ENCODE peak calls at places on chromosomes 5 and 9, in six cellular contexts. U, E, A, S, M and X are unnamed samples.
A peak's percentile ranks its signal among the peaks of the same experiment; 100 is the strongest.

GRCh38 chr5:148027505-148027904 is 36.3 kb upstream of the SPINK5 start:
- DNase-seq in U (no peak), E (no peak), A (no peak), S (no peak), M (no peak), X (no peak)

GRCh38 chr5:52846443-52846842 is 58.7 kb downstream of the ITGA1 start:
- DNase-seq in U (no peak), E (peak; percentile 80), A (no peak), S (no peak), M (no peak), X (peak; percentile 63)

GRCh38 chr5:37810311-37810710 is 29.5 kb downstream of the GDNF start:
- DNase-seq in U (no peak), E (peak; percentile 64), A (no peak), S (no peak), M (no peak), X (no peak)

GRCh38 chr5:55594636-55595035 is 59.9 kb upstream of the PLPP1 start:
- DNase-seq in U (no peak), E (no peak), A (no peak), S (no peak), M (no peak), X (no peak)

GRCh38 chr5:151213803-151214613 is 9.9 kb downstream of the CCDC69 start:
- DNase-seq in U (peak; percentile 79), E (no peak), A (no peak), S (peak; percentile 58), M (peak; percentile 79), X (peak; percentile 67)

GRCh38 chr9:136697821-136698526 is 10.7 kb upstream of the AGPAT2 start:
- DNase-seq in U (no peak), E (no peak), A (no peak), S (no peak), M (no peak), X (peak; percentile 45)

GRCh38 chr5:32044904-32045303 is 129.2 kb downstream of the GOLPH3 start:
- DNase-seq in U (no peak), E (peak; percentile 42), A (no peak), S (no peak), M (no peak), X (peak; percentile 57)

GRCh38 chr5:180208435-180209081 is 453 bp downstream of the RASGEF1C start:
- DNase-seq in U (peak; percentile 43), E (no peak), A (peak; percentile 29), S (peak; percentile 67), M (no peak), X (peak; percentile 13)

GRCh38 chr9:95924955-95925354 is 49.5 kb downstream of the ERCC6L2 start:
- DNase-seq in U (no peak), E (no peak), A (no peak), S (no peak), M (no peak), X (no peak)

GRCh38 chr5:36462295-36463021 is 143.9 kb upstream of the SLC1A3 start:
- DNase-seq in U (no peak), E (no peak), A (no peak), S (no peak), M (no peak), X (no peak)

GRCh38 chr9:21434202-21435014 is 5.8 kb upstream of the IFNA1 start:
- DNase-seq in U (no peak), E (peak; percentile 73), A (no peak), S (peak; percentile 66), M (peak; percentile 46), X (peak; percentile 60)

GRCh38 chr5:142737169-142737568 is 33.0 kb upstream of the ARHGAP26 start:
- DNase-seq in U (no peak), E (no peak), A (no peak), S (no peak), M (no peak), X (no peak)

GRCh38 chr5:36177715-36178556 is 26.0 kb downstream of the SKP2 start:
- DNase-seq in U (no peak), E (peak; percentile 65), A (peak; percentile 9), S (no peak), M (no peak), X (peak; percentile 62)

GRCh38 chr5:172744106-172745104 is 26.6 kb downstream of the DUSP1 start:
- DNase-seq in U (no peak), E (no peak), A (no peak), S (no peak), M (no peak), X (no peak)

GRCh38 chr5:115087951-115088350 is 81.8 kb downstream of the TRIM36 start:
- DNase-seq in U (no peak), E (no peak), A (no peak), S (no peak), M (no peak), X (no peak)

GRCh38 chr5:150114102-150114641 is 27.8 kb upstream of the CSF1R start:
- DNase-seq in U (peak; percentile 36), E (no peak), A (no peak), S (peak; percentile 47), M (no peak), X (no peak)

GRCh38 chr9:69207503-69207902 is 33.4 kb downstream of the TJP2 start:
- DNase-seq in U (peak; percentile 41), E (no peak), A (no peak), S (no peak), M (peak; percentile 48), X (no peak)

GRCh38 chr5:61467766-61468482 is 135.9 kb downstream of the ZSWIM6 start:
- DNase-seq in U (no peak), E (peak; percentile 66), A (peak; percentile 23), S (no peak), M (no peak), X (peak; percentile 33)

GRCh38 chr9:89412951-89413350 is 85.0 kb downstream of the SEMA4D start:
- DNase-seq in U (no peak), E (no peak), A (peak; percentile 54), S (peak; percentile 51), M (no peak), X (no peak)

GRCh38 chr5:33272288-33272687 is 168.5 kb upstream of the TARS1 start:
- DNase-seq in U (no peak), E (peak; percentile 94), A (no peak), S (no peak), M (no peak), X (peak; percentile 68)

GRCh38 chr5:42944989-42945388 is 95.1 kb downstream of the ANXA2R start:
- DNase-seq in U (no peak), E (peak; percentile 96), A (no peak), S (no peak), M (no peak), X (peak; percentile 91)

GRCh38 chr9:131677445-131678180 is 62.3 kb downstream of the RAPGEF1 start:
- DNase-seq in U (no peak), E (peak; percentile 83), A (no peak), S (no peak), M (peak; percentile 40), X (peak; percentile 85)

GRCh38 chr5:10567781-10568321 is 4.0 kb downstream of the ANKRD33B start:
- DNase-seq in U (no peak), E (peak; percentile 75), A (no peak), S (no peak), M (no peak), X (peak; percentile 59)

GRCh38 chr9:77587036-77587435 is 61.1 kb downstream of the GNA14 start:
- DNase-seq in U (no peak), E (no peak), A (no peak), S (no peak), M (no peak), X (no peak)

GRCh38 chr9:77588319-77588937 is 59.7 kb downstream of the GNA14 start:
- DNase-seq in U (no peak), E (peak; percentile 89), A (peak; percentile 8), S (no peak), M (peak; percentile 32), X (peak; percentile 85)

GRCh38 chr9:77589046-77589795 is 58.9 kb downstream of the GNA14 start:
- DNase-seq in U (no peak), E (no peak), A (no peak), S (no peak), M (peak; percentile 38), X (no peak)

GRCh38 chr9:77586591-77586990 is 61.5 kb downstream of the GNA14 start:
- DNase-seq in U (no peak), E (no peak), A (no peak), S (no peak), M (no peak), X (no peak)

DNA sequence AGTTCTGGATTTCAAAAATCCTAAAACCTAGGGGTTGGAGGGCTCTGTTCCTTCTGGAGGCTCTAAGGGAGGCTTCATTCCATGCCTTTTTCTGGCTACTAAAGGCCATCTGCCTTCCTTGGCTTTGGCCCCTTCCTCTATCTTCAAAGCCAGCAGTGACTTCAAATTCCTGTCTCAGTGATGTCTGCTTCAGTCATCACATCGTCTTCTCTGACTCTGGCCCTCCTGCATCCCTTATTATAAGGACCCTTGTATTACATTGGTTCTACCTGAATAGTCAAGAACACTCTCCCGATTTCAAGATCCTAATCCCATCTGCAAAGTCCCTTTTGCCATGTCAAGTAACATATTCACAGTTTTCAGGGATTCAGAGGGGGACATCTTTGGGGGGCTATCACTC is 60.3 kb downstream of the GNA14 start:
- DNase-seq in U (no peak), E (no peak), A (no peak), S (no peak), M (no peak), X (no peak)
- H3K14ac ChIP-seq in U (no peak overlapping the region), E (no peak overlapping the region), A (no peak overlapping the region), S (no peak overlapping the region), M (peak overlapping the region; percentile 40), X (no peak overlapping the region)

DNA sequence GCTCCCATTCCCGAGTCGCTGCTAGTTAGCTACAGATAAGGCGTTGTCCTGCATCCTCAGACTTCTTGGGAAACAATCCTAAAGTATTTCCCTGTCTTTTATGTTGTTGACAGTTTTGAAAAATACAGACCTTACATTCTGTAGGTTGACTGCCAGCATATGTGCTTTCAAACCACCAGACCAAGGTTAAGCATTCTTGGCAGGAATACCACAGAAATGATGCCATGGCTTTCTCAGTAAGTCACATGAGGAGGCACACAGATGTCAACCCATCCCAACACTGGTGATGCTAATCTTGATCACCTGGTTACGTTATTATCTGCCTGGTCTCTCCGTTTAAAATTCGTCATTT is 871 bp downstream of the GLE1 start:
- DNase-seq in U (no peak), E (peak; percentile 40), A (no peak), S (no peak), M (peak; percentile 68), X (no peak)
- H3K14ac ChIP-seq in U (no peak overlapping the region), E (peak overlapping the region; percentile 80), A (no peak overlapping the region), S (no peak overlapping the region), M (no peak overlapping the region), X (no peak overlapping the region)

DNA sequence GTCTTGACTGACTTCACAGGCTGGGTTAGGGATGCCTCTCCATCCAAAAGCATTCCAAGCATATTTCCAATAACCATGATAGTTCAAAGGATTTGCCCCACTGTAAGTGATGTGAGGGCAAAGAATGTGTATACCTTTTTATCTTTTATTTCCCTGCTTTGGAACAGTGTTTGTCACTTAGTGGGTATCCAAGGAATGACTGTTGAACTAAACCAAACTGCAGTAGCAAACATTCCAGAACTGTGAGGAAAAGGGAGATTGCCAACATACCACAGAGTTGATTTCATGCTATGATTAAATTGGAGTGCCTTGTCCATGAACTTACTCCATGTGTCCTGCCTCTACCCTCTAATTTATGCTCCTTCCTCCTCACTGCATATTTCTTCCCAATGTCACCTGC is 400.0 kb downstream of the KIAA0825 start:
- DNase-seq in U (no peak), E (peak; percentile 86), A (no peak), S (no peak), M (peak; percentile 57), X (peak; percentile 35)
- H3K14ac ChIP-seq in U (no peak overlapping the region), E (no peak overlapping the region), A (no peak overlapping the region), S (no peak overlapping the region), M (no peak overlapping the region), X (no peak overlapping the region)

DNA sequence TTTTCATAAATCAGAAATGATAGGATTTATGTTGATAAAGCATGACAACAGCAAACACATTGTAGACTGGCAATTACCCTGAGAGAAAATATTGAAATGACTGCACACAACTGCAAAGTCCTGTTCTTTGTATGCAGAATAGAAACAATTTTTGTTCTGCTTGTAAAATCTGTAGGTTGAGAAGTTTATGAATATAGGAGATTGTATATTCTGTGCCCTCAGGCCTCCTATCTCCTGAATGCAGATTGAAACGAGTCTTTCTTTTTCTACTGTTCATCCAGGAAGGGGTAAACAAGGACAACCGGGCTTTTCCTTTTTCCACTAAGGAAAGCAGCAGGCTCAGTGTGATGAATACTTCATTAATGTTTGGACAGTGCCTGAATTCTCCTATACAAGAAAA is 95.0 kb upstream of the HAPLN1 start:
- DNase-seq in U (no peak), E (no peak), A (no peak), S (no peak), M (no peak), X (no peak)
- H3K14ac ChIP-seq in U (no peak overlapping the region), E (no peak overlapping the region), A (no peak overlapping the region), S (no peak overlapping the region), M (no peak overlapping the region), X (no peak overlapping the region)